ENCODE peak calls at places on chromosomes 5 and 9, in six cellular contexts. L, C, E, N, W and B are unnamed samples. For H3K4me1 and H3K27me3, the result is how much of the 10 kb centered on the place peaks cover.

GRCh38 chr9:135130266-135130976 is 43.0 kb downstream of the OLFM1 start:
- DNase-seq in C (no peak), E (no peak), W (no peak), L (peak), N (no peak), B (no peak)

GRCh38 chr5:168529361-168530234 is 493 bp downstream of the FBLL1 start:
- DNase-seq in N (no peak), E (no peak), C (peak), L (no peak), W (no peak), B (no peak)

GRCh38 chr9:113179839-113180238 is 29.0 kb downstream of the SLC31A2 start:
- DNase-seq in N (no peak), L (no peak), C (no peak), E (no peak), W (no peak), B (no peak)

GRCh38 chr9:119453490-119453911 is 84.3 kb upstream of the BRINP1 start:
- DNase-seq in W (no peak), L (no peak), E (no peak), N (no peak), C (no peak), B (no peak)

GRCh38 chr5:6574111-6574510 is 58.7 kb downstream of the NSUN2 start:
- DNase-seq in L (no peak), W (no peak), E (no peak), N (no peak), C (no peak), B (no peak)

GRCh38 chr9:79945495-79945894 is 373.7 kb downstream of the TLE4 start:
- DNase-seq in N (no peak), W (no peak), E (peak), C (no peak), L (no peak), B (no peak)

GRCh38 chr5:107372723-107373487 is 297.8 kb downstream of the EFNA5 start:
- DNase-seq in L (no peak), C (no peak), N (no peak), E (no peak), W (no peak), B (no peak)

GRCh38 chr5:133341915-133342710 is 270.2 kb downstream of the FSTL4 start:
- DNase-seq in E (no peak), C (peak), W (no peak), L (no peak), N (no peak), B (peak)

GRCh38 chr9:137956688-137957385 is 79.3 kb downstream of the CACNA1B start:
- DNase-seq in N (no peak), E (no peak), W (no peak), L (no peak), C (no peak), B (no peak)

DNA sequence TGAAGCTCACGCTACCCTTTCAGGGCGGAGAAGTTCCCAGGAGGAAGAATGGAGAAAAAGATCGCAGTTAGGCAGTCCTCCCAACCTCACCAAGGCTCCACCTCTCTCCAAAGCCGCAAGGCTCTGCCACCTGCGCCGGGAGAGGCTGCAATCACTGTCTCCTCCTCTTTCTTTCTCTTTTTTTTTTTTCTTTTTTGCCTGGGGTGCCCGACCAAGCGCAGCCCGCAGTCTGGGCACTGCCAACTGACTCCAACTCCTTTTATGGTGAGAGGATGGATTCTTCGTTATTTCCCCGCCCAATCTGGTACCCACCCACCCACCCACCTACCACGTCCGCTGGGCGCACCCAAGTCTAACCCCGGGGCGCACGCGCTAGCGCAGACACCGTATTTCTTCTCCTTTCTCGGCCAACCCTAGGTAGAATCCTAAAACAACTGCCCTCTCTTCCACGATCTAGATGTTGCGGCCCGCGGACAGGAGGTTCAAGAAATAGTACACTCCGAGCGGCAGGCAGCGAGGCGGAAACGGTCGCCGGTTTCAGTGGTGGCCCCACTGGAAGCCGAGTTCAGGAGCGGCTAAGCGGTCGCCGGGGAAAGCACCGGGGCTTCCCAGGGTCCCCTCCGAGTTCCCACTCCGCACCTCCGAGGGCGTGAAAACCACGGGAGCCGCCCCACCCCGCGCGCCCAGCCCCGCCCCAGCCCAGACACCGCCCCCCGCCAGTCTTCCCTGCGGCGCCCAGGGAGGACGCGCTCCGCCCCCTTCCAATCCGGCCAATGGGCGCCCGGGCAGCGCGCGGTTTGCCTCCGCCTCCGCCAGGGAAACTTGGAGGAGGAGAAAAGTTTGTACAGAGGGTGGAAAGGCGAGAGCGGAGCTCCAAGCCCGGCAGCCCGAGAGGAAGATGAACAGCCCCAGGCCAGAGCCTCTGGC is at the start of gene PTGER4:
- DNase-seq in C (peak), L (peak), W (peak), N (peak), E (peak), B (peak)
- H3K27ac ChIP-seq in C (no peak), L (peak), W (peak), N (peak), E (peak), B (peak)

GRCh38 chr5:14204011-14204670 is 61.0 kb downstream of the TRIO start:
- DNase-seq in L (no peak), C (no peak), W (no peak), N (no peak), E (no peak), B (no peak)
- H3K4me1 ChIP-seq in L (under half), C (under half), W (under half), N (half or more), E (under half), B (under half)

DNA sequence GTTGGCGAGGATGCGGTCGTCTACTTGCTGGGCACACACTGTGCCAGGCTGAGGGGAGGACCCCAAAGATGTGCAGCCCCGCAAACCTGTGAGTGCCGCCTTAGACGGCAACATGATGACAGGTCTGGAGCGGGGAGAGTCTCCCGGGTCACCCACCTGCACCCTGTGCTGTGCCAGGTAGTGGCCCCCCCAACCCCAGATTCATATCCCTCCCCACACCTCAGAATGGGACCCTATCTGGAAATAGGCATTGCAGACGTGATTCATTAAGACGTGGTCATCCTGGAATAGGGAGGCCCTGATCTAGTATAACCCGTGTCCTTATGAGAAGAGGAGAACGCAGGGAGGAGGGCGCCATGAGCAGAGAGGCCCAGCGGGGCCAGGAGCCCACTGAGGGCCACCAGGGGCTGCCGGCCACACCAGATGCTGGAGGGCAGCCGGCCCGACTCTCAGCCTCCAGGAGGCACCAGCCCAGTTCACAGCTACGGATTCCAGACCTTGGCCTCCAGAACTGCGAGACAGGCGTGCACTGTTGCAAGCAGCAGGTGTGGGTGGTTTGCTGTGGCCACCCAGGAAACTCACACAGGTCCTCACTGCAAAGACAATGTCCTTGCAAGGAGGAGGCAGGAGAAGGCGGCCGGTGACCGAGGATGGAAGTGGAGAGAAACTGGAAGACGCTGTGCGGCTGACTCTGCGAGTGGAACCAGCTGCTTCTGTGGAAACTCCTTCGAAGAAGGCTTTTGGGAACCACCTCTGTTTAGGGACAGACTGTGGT is 131.9 kb upstream of the LPCAT1 start:
- DNase-seq in L (peak), E (no peak), C (no peak), W (no peak), N (peak), B (peak)
- H3K27me3 ChIP-seq in L (under half), E (under half), C (under half), W (under half), N (under half), B (half or more)

GRCh38 chr5:149127394-149127955 is 13.8 kb upstream of the ABLIM3 start:
- DNase-seq in N (no peak), W (no peak), E (peak), L (no peak), C (no peak), B (no peak)
- H3K27ac ChIP-seq in N (no peak), W (no peak), E (no peak), L (no peak), C (no peak), B (no peak)